ENCODE peak calls at places on chromosomes 1 and 21, in eight cellular contexts. N is upper lobe of right lung; Q is psoas muscle; Y is AG04450; B is fibroblast of lung; D is CD4-positive, alpha-beta T cell; H is H7; K is heart right ventricle. S is an unnamed sample. For H3K27me3, the result is how much of the 10 kb centered on the place peaks cover.

GRCh38 chr1:214362188-214362882 is 81.4 kb downstream of the SMYD2 start:
- DNase-seq in B (peak), Q (peak), Y (no peak), D (no peak), N (no peak), H (no peak), K (no peak), S (no peak)

GRCh38 chr1:100708476-100709062 is 11.0 kb upstream of the VCAM1 start:
- DNase-seq in N (no peak), Y (no peak), K (no peak), B (peak), H (no peak), Q (no peak), D (no peak), S (no peak)

GRCh38 chr1:201766117-201766863 is 62.7 kb upstream of the IPO9 start:
- DNase-seq in N (no peak), D (no peak), K (no peak), B (peak), H (no peak), Q (peak), Y (no peak), S (no peak)

GRCh38 chr1:74396462-74396861 is 115.9 kb downstream of the LRRC53 start:
- DNase-seq in Q (no peak), N (no peak), Y (no peak), D (no peak), B (no peak), K (peak), H (no peak), S (no peak)

GRCh38 chr1:33735624-33736023 is 128.3 kb upstream of the HMGB4 start:
- DNase-seq in K (no peak), D (no peak), Q (no peak), B (peak), Y (no peak), N (no peak), H (no peak), S (no peak)

GRCh38 chr21:26169611-26170470 is 729 bp downstream of the APP start:
- DNase-seq in K (peak), Q (peak), B (peak), Y (no peak), D (peak), H (peak), N (peak), S (peak)

GRCh38 chr1:92705456-92705855 is 79.5 kb downstream of the EVI5 start:
- DNase-seq in N (no peak), Y (no peak), D (no peak), K (no peak), B (peak), Q (no peak), H (peak), S (no peak)

GRCh38 chr1:21232044-21232443 is 55.3 kb upstream of the EIF4G3 start:
- DNase-seq in Q (no peak), D (no peak), B (peak), K (no peak), N (no peak), Y (no peak), H (peak), S (peak)

GRCh38 chr1:6185635-6186382 is 5.7 kb upstream of the CHD5 start:
- DNase-seq in D (no peak), K (no peak), Q (no peak), Y (no peak), B (peak), H (peak), N (no peak), S (no peak)

GRCh38 chr1:155983191-155984023 is 5.1 kb upstream of the ARHGEF2 start:
- DNase-seq in Y (peak), D (no peak), H (peak), Q (peak), K (peak), B (peak), N (no peak), S (no peak)

DNA sequence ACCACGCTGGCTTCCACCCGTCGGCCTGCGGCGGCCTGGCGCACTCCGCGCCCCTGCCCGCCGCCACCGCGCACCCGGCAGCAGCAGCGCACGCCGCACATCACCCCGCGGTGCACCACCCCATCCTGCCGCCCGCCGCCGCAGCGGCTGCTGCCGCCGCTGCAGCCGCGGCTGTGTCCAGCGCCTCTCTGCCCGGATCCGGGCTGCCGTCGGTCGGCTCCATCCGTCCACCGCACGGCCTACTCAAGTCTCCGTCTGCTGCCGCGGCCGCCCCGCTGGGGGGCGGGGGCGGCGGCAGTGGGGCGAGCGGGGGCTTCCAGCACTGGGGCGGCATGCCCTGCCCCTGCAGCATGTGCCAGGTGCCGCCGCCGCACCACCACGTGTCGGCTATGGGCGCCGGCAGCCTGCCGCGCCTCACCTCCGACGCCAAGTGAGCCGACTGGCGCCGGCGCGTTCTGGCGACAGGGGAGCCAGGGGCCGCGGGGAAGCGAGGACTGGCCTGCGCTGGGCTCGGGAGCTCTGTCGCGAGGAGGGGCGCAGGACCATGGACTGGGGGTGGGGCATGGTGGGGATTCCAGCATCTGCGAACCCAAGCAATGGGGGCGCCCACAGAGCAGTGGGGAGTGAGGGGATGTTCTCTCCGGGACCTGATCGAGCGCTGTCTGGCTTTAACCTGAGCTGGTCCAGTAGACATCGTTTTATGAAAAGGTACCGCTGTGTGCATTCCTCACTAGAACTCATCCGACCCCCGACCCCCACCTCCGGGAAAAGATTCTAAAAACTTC is 1.9 kb downstream of the OLIG2 start:
- DNase-seq in B (no peak), H (peak), N (no peak), Y (no peak), K (no peak), D (no peak), Q (no peak), S (peak)
- H3K27me3 ChIP-seq in B (half or more), H (half or more), N (half or more), Y (half or more), K (half or more), D (half or more), Q (under half), S (half or more)

GRCh38 chr21:41547111-41547510 is 39.2 kb upstream of the TMPRSS2 start:
- DNase-seq in N (no peak), K (no peak), B (no peak), H (no peak), Y (no peak), Q (no peak), D (no peak), S (no peak)
- H3K27me3 ChIP-seq in N (under half), K (under half), B (under half), H (under half), Y (under half), Q (under half), D (under half), S (under half)

DNA sequence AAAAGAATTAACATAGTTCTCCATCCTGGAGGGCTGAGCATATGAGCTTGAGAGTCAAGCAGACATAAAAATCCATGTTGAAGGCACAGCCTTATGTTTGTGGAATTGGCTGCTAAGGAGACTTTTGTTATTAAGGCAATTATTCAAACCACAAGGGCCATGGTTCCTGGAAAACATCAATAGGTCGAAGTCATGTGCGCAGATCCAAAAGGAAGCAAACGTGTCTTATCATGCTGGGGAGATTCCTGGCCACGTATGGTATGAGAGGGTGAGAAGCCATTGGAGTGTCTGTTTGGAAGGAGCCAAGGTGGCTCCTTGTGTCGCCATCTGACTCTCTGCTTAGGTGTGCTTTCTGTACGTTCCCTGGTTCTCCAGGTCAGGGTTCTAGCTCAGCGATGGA is 61.8 kb upstream of the COA6 start:
- DNase-seq in Y (no peak), K (no peak), H (no peak), Q (no peak), N (no peak), B (no peak), D (no peak), S (no peak)
- H3K27me3 ChIP-seq in Y (under half), K (under half), H (under half), Q (under half), N (under half), B (under half), D (under half), S (under half)

GRCh38 chr1:199727682-199728081 is 299.8 kb upstream of the NR5A2 start:
- DNase-seq in K (no peak), H (no peak), Y (no peak), N (no peak), B (no peak), D (no peak), Q (no peak), S (no peak)
- H3K27me3 ChIP-seq in K (under half), H (under half), Y (under half), N (under half), B (under half), D (under half), Q (under half), S (under half)

GRCh38 chr21:46064870-46065214 is 33.1 kb upstream of the COL6A2 start:
- DNase-seq in N (peak), B (no peak), D (no peak), Y (no peak), H (peak), K (no peak), Q (no peak), S (no peak)

GRCh38 chr21:46066843-46067331 is 31.0 kb upstream of the COL6A2 start:
- DNase-seq in B (peak), N (peak), Q (peak), H (peak), Y (no peak), D (no peak), K (peak), S (no peak)

GRCh38 chr21:46063734-46064680 is 33.9 kb upstream of the COL6A2 start:
- DNase-seq in K (no peak), Y (no peak), N (peak), B (no peak), H (peak), Q (no peak), D (no peak), S (no peak)

GRCh38 chr21:46065993-46066842 is 31.7 kb upstream of the COL6A2 start:
- DNase-seq in H (peak), Q (no peak), K (peak), B (no peak), Y (no peak), N (no peak), D (no peak), S (no peak)

DNA sequence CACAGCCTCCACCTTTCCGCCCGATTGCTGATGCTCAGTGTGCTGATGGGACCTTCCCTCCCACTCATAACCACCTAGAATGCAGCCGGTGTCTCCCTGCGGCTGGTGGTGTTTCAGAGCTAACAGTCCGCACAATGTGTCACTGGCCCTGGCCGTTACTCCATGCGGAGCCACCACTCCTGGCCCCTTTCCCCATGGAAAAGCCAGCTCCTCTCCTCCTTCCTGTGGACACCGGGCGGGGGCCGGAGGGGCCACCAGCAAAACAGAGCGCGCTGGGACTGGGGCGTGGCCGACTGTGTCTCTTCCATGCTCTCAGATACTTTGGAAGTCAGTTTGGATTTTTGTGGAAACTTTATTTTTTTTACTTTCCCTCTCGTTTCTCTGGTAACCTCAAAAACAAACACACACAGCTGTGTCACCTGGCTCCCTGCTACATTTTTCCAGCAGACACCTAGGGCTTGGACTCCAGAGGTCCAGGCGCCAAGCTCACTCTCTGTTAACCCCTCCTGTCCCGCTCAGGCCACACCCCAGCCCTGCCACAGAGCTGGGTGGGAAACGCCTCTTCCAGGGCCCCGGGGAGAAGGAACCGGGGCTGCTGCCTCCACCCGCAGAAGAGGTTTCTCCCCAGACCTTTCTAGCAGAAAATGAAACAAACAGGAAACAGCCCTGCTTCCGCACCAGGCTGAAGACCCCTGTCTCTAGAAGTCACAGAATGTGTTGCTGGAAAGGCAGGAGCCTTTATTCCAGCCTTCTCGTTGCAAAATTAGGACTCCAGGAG is 32.5 kb upstream of the COL6A2 start:
- DNase-seq in Q (peak), H (peak), K (peak), D (no peak), B (peak), Y (no peak), N (peak), S (no peak)
- H3K27me3 ChIP-seq in Q (under half), H (under half), K (under half), D (under half), B (under half), Y (under half), N (under half), S (under half)

DNA sequence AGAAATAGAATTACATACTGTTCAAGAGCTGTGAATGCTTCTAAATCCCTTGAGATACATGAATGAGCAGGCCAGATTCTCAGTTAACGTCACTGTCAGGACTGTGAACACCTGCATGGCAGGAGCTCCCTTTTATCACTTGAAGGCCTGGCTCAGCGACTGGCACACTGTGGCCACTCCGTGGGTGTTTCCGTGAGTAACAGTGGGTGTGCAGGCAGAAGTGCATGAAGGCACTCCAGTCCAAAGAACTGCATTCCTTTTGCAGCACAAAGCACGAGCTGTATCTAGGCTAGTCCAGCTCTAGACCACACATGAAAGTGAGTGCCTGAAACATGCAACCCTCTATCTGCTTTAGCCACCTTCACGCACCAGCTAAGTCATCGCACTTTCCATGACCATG is 9.6 kb upstream of the SIM2 start:
- DNase-seq in Y (no peak), N (no peak), H (no peak), B (no peak), Q (no peak), D (no peak), K (no peak), S (no peak)
- H3K27me3 ChIP-seq in Y (half or more), N (half or more), H (half or more), B (half or more), Q (under half), D (half or more), K (half or more), S (under half)

GRCh38 chr1:16971330-16972209 is 8.8 kb downstream of the MFAP2 start:
- DNase-seq in Q (no peak), D (no peak), Y (no peak), N (no peak), K (no peak), B (peak), H (peak), S (no peak)
- H3K27me3 ChIP-seq in Q (under half), D (under half), Y (under half), N (under half), K (under half), B (under half), H (under half), S (under half)

GRCh38 chr1:19866029-19866428 is 16.2 kb upstream of the OTUD3 start:
- DNase-seq in N (no peak), H (no peak), D (no peak), Q (no peak), B (no peak), K (no peak), Y (no peak), S (no peak)
- H3K27me3 ChIP-seq in N (under half), H (under half), D (under half), Q (under half), B (under half), K (under half), Y (under half), S (under half)

GRCh38 chr1:29259802-29260441 is 23.6 kb downstream of the PTPRU start:
- DNase-seq in Q (peak), Y (no peak), B (peak), K (peak), D (no peak), N (peak), H (peak), S (peak)
- H3K27me3 ChIP-seq in Q (under half), Y (under half), B (under half), K (under half), D (under half), N (under half), H (under half), S (under half)

DNA sequence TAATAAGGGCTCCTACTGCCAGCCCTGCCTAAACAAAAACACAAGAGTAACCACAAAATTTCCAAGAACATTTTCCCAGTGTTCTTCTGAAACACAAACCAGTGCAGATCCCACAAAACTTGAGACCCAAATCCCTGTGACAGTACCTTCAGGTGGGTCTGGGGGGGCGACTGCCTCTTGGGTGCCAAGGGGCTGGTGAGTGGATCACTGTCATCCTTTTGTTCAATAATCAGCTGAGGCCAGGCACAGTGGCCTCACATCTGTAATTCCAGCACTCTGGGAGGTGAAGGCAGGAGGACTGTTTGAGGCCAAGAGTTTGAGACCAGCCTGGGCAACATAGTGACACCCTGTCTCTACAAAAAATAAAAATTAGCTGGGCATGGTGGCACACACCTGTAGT is 87.6 kb downstream of the GLIS1 start:
- DNase-seq in K (no peak), Y (no peak), D (no peak), N (peak), B (no peak), H (no peak), Q (no peak), S (no peak)
- H3K27me3 ChIP-seq in K (under half), Y (under half), D (under half), N (under half), B (under half), H (under half), Q (under half), S (under half)